ENCODE peak calls at places on chromosomes 3 and 15, in nine cellular contexts. R, I, J, S, V, Q, F, A and N are unnamed samples. For H3K4me1 and H3K36me3, the result is how much of the 10 kb centered on the place peaks cover.

GRCh38 chr3:56595956-56596355 is 39.0 kb downstream of the CCDC66 start:
- DNase-seq in F (no peak), A (no peak), I (no peak), J (no peak), Q (no peak), V (no peak), S (no peak), R (no peak), N (no peak)

GRCh38 chr3:141402476-141403171 is 34.3 kb downstream of the ZBTB38 start:
- DNase-seq in F (peak), V (peak), J (peak), I (peak), Q (peak), R (peak), A (peak), S (peak), N (peak)

GRCh38 chr3:113231827-113232253 is 20.5 kb downstream of the BOC start:
- DNase-seq in S (no peak), J (no peak), V (no peak), Q (no peak), I (no peak), F (no peak), A (peak), R (no peak), N (no peak)

GRCh38 chr15:85689729-85690128 is 105.0 kb downstream of the KLHL25 start:
- DNase-seq in I (peak), F (no peak), A (peak), J (peak), R (peak), V (peak), S (no peak), Q (no peak), N (peak)

GRCh38 chr15:93035092-93035915 is 53.7 kb downstream of the RGMA start:
- DNase-seq in Q (no peak), V (no peak), F (no peak), J (no peak), S (no peak), I (no peak), A (no peak), R (no peak), N (no peak)

GRCh38 chr3:14369675-14370669 is 32.4 kb upstream of the SLC6A6 start:
- DNase-seq in F (peak), J (peak), R (peak), Q (peak), I (peak), S (no peak), V (peak), A (no peak), N (peak)

GRCh38 chr3:60856299-60857046 is 394.8 kb downstream of the FHIT start:
- DNase-seq in S (no peak), I (no peak), J (no peak), F (no peak), A (no peak), V (no peak), Q (no peak), R (no peak), N (no peak)

GRCh38 chr3:196843435-196844110 is 24.1 kb upstream of the SENP5 start:
- DNase-seq in F (no peak), I (no peak), A (no peak), V (no peak), J (no peak), S (no peak), R (no peak), Q (no peak), N (no peak)

GRCh38 chr3:146326875-146327543 is 76.1 kb upstream of the PLSCR4 start:
- DNase-seq in S (no peak), V (peak), I (no peak), R (peak), J (no peak), A (peak), Q (peak), F (no peak), N (peak)

GRCh38 chr3:59734061-59734460 is 684.2 kb upstream of the CFAP20DC start:
- DNase-seq in A (no peak), V (no peak), R (no peak), Q (no peak), F (no peak), S (no peak), J (no peak), I (no peak), N (peak)

GRCh38 chr15:52095597-52096262 is 16.8 kb downstream of the BCL2L10 start:
- DNase-seq in F (no peak), R (no peak), S (no peak), A (peak), I (no peak), J (no peak), Q (no peak), V (no peak), N (peak)

GRCh38 chr15:79953951-79954444 is 17.0 kb downstream of the BCL2A1 start:
- DNase-seq in V (no peak), F (no peak), A (no peak), J (no peak), S (no peak), R (no peak), I (no peak), Q (no peak), N (no peak)

GRCh38 chr15:96187916-96188315 is 142.6 kb upstream of the NR2F2 start:
- DNase-seq in I (no peak), V (no peak), R (no peak), Q (no peak), J (no peak), A (no peak), F (no peak), S (no peak), N (no peak)

GRCh38 chr15:83651541-83651940 is 2.4 kb upstream of the ADAMTSL3 start:
- DNase-seq in Q (no peak), S (no peak), F (no peak), I (no peak), A (no peak), J (no peak), V (no peak), R (no peak), N (no peak)

GRCh38 chr3:132432639-132433038 is 15.3 kb downstream of the DNAJC13 start:
- DNase-seq in Q (no peak), J (no peak), A (peak), F (no peak), V (no peak), I (no peak), S (no peak), R (no peak), N (peak)

GRCh38 chr3:47012342-47013230 is 33.1 kb downstream of the NBEAL2 start:
- DNase-seq in Q (peak), V (no peak), R (no peak), A (no peak), I (no peak), F (peak), S (peak), J (no peak), N (no peak)

GRCh38 chr3:39900462-39901002 is 91.1 kb downstream of the MYRIP start:
- DNase-seq in Q (no peak), F (no peak), V (no peak), J (no peak), S (no peak), R (no peak), I (no peak), A (no peak), N (no peak)

GRCh38 chr3:189355481-189356201 is 183.9 kb downstream of the TPRG1 start:
- DNase-seq in V (no peak), Q (peak), R (no peak), J (no peak), S (no peak), I (no peak), F (no peak), A (peak), N (peak)

GRCh38 chr15:65377976-65378366 is at the start of gene IGDCC3:
- DNase-seq in S (no peak), J (no peak), I (peak), A (peak), F (no peak), V (no peak), R (no peak), Q (no peak), N (no peak)

GRCh38 chr15:51132384-51133139 is 37.9 kb upstream of the TNFAIP8L3 start:
- DNase-seq in V (no peak), A (peak), R (no peak), S (no peak), J (peak), I (peak), F (no peak), Q (peak), N (no peak)

GRCh38 chr3:170802164-170803151 is 67.5 kb downstream of the RPL22L1 start:
- DNase-seq in A (peak), Q (no peak), J (no peak), F (no peak), S (no peak), I (no peak), V (no peak), R (no peak), N (no peak)

GRCh38 chr3:81666502-81667121 is 94.8 kb downstream of the GBE1 start:
- DNase-seq in R (peak), F (no peak), I (no peak), J (no peak), S (no peak), Q (no peak), A (peak), V (no peak), N (peak)

GRCh38 chr3:8996681-8997121 is 33.4 kb upstream of the RAD18 start:
- DNase-seq in V (peak), I (no peak), A (peak), J (peak), S (peak), R (no peak), Q (no peak), F (no peak), N (no peak)

GRCh38 chr3:25432191-25432720 is 4.2 kb downstream of the RARB start:
- DNase-seq in Q (no peak), I (no peak), F (no peak), R (no peak), A (no peak), V (no peak), J (no peak), S (no peak), N (no peak)

GRCh38 chr3:114666613-114667012 is 372.8 kb downstream of the TIGIT start:
- DNase-seq in F (no peak), S (no peak), R (no peak), J (no peak), I (no peak), V (no peak), Q (no peak), A (peak), N (no peak)

GRCh38 chr3:126107203-126107939 is 23.4 kb upstream of the SLC41A3 start:
- DNase-seq in S (no peak), Q (peak), F (no peak), J (no peak), A (no peak), I (peak), R (no peak), V (no peak), N (no peak)

GRCh38 chr3:139762307-139762706 is 84.5 kb upstream of the NMNAT3 start:
- DNase-seq in I (no peak), S (no peak), A (no peak), F (no peak), Q (no peak), V (no peak), J (no peak), R (no peak), N (no peak)

GRCh38 chr3:141875893-141876380 is 506 bp upstream of the ATP1B3 start:
- DNase-seq in I (peak), Q (peak), S (peak), J (peak), R (no peak), F (peak), V (peak), A (peak), N (no peak)

GRCh38 chr15:35958021-35958420 is 412.1 kb upstream of the DPH6 start:
- DNase-seq in A (peak), F (no peak), I (no peak), S (no peak), J (no peak), R (no peak), V (no peak), Q (no peak), N (no peak)

GRCh38 chr3:177811111-177811510 is 613.8 kb upstream of the TBL1XR1 start:
- DNase-seq in R (no peak), I (no peak), F (no peak), Q (no peak), J (no peak), A (no peak), S (no peak), V (no peak), N (no peak)
- H3K4me1 ChIP-seq in R (under half), I (under half), F (under half), Q (under half), J (under half), A (under half), S (under half), V (under half), N (under half)

GRCh38 chr15:101650145-101650544 is 2.0 kb downstream of the TM2D3 start:
- DNase-seq in R (no peak), Q (no peak), A (no peak), I (no peak), S (no peak), V (no peak), J (no peak), F (no peak), N (no peak)

GRCh38 chr15:101642361-101642760 is 9.8 kb downstream of the TM2D3 start:
- DNase-seq in I (no peak), J (no peak), Q (no peak), A (peak), V (no peak), S (no peak), F (no peak), R (no peak), N (no peak)

GRCh38 chr15:101648356-101648755 is 3.8 kb downstream of the TM2D3 start:
- DNase-seq in R (no peak), J (no peak), A (no peak), V (no peak), S (no peak), F (no peak), Q (no peak), I (no peak), N (no peak)

GRCh38 chr15:101647251-101647650 is 4.9 kb downstream of the TM2D3 start:
- DNase-seq in J (no peak), F (no peak), R (no peak), S (no peak), A (no peak), I (no peak), Q (no peak), V (no peak), N (no peak)

DNA sequence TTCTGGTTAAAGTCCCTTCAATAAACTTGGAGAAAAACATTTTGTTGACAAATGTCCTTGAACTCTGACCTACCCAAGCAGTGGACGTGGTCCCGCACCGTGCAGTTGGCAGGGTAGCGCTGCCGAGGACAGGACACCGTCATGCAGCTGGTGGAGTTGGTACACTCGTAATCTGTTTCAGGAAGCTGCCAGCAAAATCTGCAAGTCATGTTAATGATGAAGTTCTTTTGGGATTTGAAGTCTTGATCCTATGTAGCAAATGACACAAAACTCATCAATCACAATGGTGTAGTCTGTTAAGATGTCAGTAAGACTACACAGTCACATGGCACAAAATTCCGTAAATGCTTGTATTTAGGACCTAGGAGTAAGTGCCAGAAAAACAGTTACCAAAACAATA is 5.5 kb downstream of the TM2D3 start:
- DNase-seq in S (peak), V (peak), J (peak), A (no peak), F (no peak), R (no peak), I (no peak), Q (no peak), N (no peak)
- H3K36me3 ChIP-seq in S (half or more), V (under half), J (under half), A (half or more), F (under half), R (under half), I (under half), Q (under half), N (under half)

GRCh38 chr15:42996871-42997270 is 76.3 kb upstream of the TTBK2 start:
- DNase-seq in S (no peak), R (no peak), A (no peak), Q (no peak), J (no peak), V (no peak), I (no peak), F (no peak), N (no peak)

GRCh38 chr15:42994546-42994945 is 74.0 kb upstream of the TTBK2 start:
- DNase-seq in A (peak), S (no peak), I (no peak), R (no peak), Q (no peak), J (no peak), F (no peak), V (no peak), N (no peak)

GRCh38 chr15:42999201-42999779 is 78.7 kb upstream of the TTBK2 start:
- DNase-seq in V (no peak), J (no peak), A (no peak), S (no peak), I (no peak), F (no peak), R (no peak), Q (no peak), N (no peak)
- H3K4me3 ChIP-seq in V (no peak), J (no peak), A (no peak), S (no peak), I (no peak), F (no peak), R (no peak), Q (no peak), N (no peak)

DNA sequence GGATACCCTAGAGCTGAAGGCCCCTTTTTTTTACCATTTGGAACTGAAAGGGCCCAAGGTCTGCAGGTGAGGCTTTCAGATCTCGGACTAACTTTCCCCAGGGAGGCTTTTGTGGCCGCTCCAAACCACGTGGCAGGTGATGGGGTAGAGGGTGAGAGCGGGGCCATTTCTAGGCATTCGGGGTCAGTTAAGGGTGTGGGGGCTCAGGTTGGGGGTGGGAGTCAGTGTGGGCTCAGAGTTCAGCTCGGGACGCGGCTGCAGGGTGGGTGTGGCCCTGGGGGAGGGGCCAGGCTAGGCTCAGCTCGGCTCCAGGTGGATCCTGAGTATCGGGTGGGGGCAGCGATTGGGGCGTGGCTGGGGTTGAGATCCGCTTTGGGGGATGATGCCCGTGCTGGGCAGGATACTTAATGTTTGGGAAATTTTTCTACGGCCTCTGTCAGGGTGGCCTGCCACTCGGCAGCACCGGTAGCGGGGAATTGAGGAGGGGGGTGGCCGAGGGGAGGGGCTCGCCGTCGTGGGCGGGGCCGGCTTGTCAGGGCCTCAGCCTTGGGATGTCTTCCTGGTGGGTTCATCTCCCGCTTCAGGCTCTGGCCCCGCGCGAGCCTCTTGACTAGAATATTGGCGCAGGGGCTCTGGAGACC is 2.5 kb downstream of the KLF13 start:
- DNase-seq in F (peak), R (peak), S (no peak), J (peak), Q (peak), V (no peak), A (no peak), I (peak), N (peak)
- H3K4me1 ChIP-seq in F (half or more), R (half or more), S (half or more), J (half or more), Q (under half), V (half or more), A (under half), I (under half), N (under half)

DNA sequence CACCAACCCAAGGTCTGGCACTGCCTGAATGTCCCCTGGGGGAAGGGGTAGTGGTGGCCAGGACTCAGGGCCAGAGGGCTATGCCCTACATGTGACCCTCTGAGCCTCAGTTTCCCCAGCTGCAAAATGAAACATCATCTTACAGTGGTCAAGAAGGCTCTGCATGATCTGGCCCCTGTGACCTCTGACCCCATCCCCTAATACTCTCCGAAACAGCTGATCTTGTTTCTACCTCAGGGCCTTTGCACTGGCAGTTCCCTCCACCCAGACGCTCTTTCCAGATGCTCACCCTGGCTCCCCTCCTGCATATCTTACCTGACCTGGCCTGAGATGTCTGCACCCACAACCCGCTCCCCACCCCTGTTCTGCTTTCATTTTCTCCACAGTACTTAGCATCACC is 21.8 kb downstream of the PLXND1 start:
- DNase-seq in S (no peak), J (no peak), I (no peak), V (no peak), R (no peak), Q (no peak), F (no peak), A (no peak), N (no peak)
- H3K36me3 ChIP-seq in S (half or more), J (under half), I (under half), V (under half), R (under half), Q (under half), F (under half), A (under half), N (under half)

GRCh38 chr3:90062018-90062417 is 954.6 kb downstream of the EPHA3 start:
- DNase-seq in V (no peak), S (no peak), Q (no peak), F (no peak), I (no peak), J (no peak), R (no peak), A (peak), N (no peak)
- H3K4me3 ChIP-seq in V (no peak), S (no peak), Q (no peak), F (no peak), I (no peak), J (no peak), R (no peak), A (no peak), N (no peak)

GRCh38 chr3:127796045-127796720 is 26.1 kb downstream of the MGLL start:
- DNase-seq in A (no peak), Q (no peak), R (no peak), J (peak), V (no peak), S (no peak), F (no peak), I (no peak), N (no peak)
- H3K4me1 ChIP-seq in A (under half), Q (under half), R (under half), J (under half), V (half or more), S (half or more), F (under half), I (under half), N (under half)

DNA sequence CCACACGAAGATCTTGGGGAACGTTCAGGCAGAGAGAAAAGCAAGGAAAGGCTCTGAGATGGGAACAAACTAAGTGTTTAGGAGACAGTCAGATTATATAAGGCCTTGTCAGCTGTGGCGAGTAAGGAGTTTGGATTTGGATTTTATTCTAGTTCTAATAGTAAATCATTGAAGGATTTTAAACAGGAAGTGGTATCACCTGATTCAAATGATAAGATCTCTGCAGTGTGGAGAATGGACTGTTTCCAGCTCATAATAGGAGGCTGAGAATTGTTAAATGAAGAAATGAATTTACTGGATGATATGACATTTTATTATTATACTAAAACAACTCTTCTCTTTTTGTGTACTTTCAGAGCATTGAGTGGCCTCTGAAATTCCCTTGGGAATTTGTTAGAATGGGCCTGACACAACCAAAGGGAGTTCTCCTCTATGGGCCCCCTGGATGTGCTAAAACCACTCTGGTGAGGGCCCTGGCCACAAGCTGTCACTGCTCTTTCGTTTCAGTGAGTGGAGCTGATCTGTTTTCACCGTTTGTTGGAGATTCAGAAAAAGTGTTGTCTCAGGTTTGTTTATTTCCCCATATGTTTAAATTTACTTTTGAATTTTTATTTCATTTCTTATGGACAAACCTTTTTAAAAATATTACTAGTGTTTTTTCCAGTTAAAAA is 36.0 kb upstream of the GATM start:
- DNase-seq in R (no peak), I (no peak), A (no peak), V (no peak), S (no peak), F (no peak), Q (no peak), J (no peak), N (no peak)
- H3K36me3 ChIP-seq in R (under half), I (under half), A (half or more), V (under half), S (half or more), F (under half), Q (under half), J (under half), N (under half)